ENCODE peak calls at places on chromosome 17, in six cellular contexts. One of them, this sample, is unnamed.

GRCh38 chr17:57579245-57579644 is 165.9 kb downstream of the CCDC182 start:
- DNase-seq in PC-9: no peak
- DNase-seq in cardiac muscle cell: no peak
- DNase-seq in mesendoderm: no peak
- DNase-seq in endodermal cell: peak; percentile 47
- DNase-seq in SJSA1: no peak
- DNase-seq in this sample: no peak

GRCh38 chr17:28663723-28664122 is 1.7 kb downstream of the SUPT6H start:
- DNase-seq in PC-9: no peak
- DNase-seq in cardiac muscle cell: no peak
- DNase-seq in mesendoderm: no peak
- DNase-seq in endodermal cell: no peak
- DNase-seq in SJSA1: no peak
- DNase-seq in this sample: no peak

GRCh38 chr17:6323626-6324356 is 111.1 kb downstream of the AIPL1 start:
- DNase-seq in PC-9: no peak
- DNase-seq in cardiac muscle cell: no peak
- DNase-seq in mesendoderm: peak; percentile 37
- DNase-seq in endodermal cell: peak; percentile 79
- DNase-seq in SJSA1: no peak
- DNase-seq in this sample: no peak

GRCh38 chr17:17546399-17547185 is 44.9 kb downstream of the PEMT start:
- DNase-seq in PC-9: no peak
- DNase-seq in cardiac muscle cell: no peak
- DNase-seq in mesendoderm: no peak
- DNase-seq in endodermal cell: no peak
- DNase-seq in SJSA1: no peak
- DNase-seq in this sample: no peak

GRCh38 chr17:31680126-31680525 is 178.9 kb downstream of the COPRS start:
- DNase-seq in PC-9: no peak
- DNase-seq in cardiac muscle cell: no peak
- DNase-seq in mesendoderm: no peak
- DNase-seq in endodermal cell: peak; percentile 28
- DNase-seq in SJSA1: no peak
- DNase-seq in this sample: no peak

GRCh38 chr17:19298561-19299213 is 61.5 kb downstream of the EPN2 start:
- DNase-seq in PC-9: no peak
- DNase-seq in cardiac muscle cell: no peak
- DNase-seq in mesendoderm: no peak
- DNase-seq in endodermal cell: no peak
- DNase-seq in SJSA1: no peak
- DNase-seq in this sample: peak; percentile 30

GRCh38 chr17:58688521-58688920 is 3.3 kb downstream of the TEX14 start:
- DNase-seq in PC-9: no peak
- DNase-seq in cardiac muscle cell: no peak
- DNase-seq in mesendoderm: no peak
- DNase-seq in endodermal cell: no peak
- DNase-seq in SJSA1: no peak
- DNase-seq in this sample: no peak

GRCh38 chr17:58228679-58229078 is 9.6 kb upstream of the MKS1 start:
- DNase-seq in PC-9: no peak
- DNase-seq in cardiac muscle cell: no peak
- DNase-seq in mesendoderm: peak; percentile 47
- DNase-seq in endodermal cell: peak; percentile 81
- DNase-seq in SJSA1: no peak
- DNase-seq in this sample: no peak

GRCh38 chr17:70119545-70119944 is 44.5 kb downstream of the KCNJ16 start:
- DNase-seq in PC-9: no peak
- DNase-seq in cardiac muscle cell: no peak
- DNase-seq in mesendoderm: no peak
- DNase-seq in endodermal cell: peak; percentile 57
- DNase-seq in SJSA1: no peak
- DNase-seq in this sample: no peak

GRCh38 chr17:4833941-4834501 is 881 bp downstream of the MINK1 start:
- DNase-seq in PC-9: no peak
- DNase-seq in cardiac muscle cell: peak; percentile 53
- DNase-seq in mesendoderm: peak; percentile 37
- DNase-seq in endodermal cell: peak; percentile 71
- DNase-seq in SJSA1: peak; percentile 65
- DNase-seq in this sample: peak; percentile 65
- H3K4me1 ChIP-seq in PC-9: peaks cover 18% of the 10 kb centered on the region
- H3K4me1 ChIP-seq in cardiac muscle cell: peaks cover 20% of the 10 kb centered on the region
- H3K4me1 ChIP-seq in mesendoderm: no peaks in the 10 kb centered on the region
- H3K4me1 ChIP-seq in endodermal cell: peaks cover 16% of the 10 kb centered on the region
- H3K4me1 ChIP-seq in SJSA1: peaks cover 18% of the 10 kb centered on the region
- H3K4me1 ChIP-seq in this sample: peaks cover 18% of the 10 kb centered on the region

GRCh38 chr17:7706631-7707354 is 1.8 kb downstream of the EFNB3 start:
- DNase-seq in PC-9: no peak
- DNase-seq in cardiac muscle cell: no peak
- DNase-seq in mesendoderm: no peak
- DNase-seq in endodermal cell: no peak
- DNase-seq in SJSA1: no peak
- DNase-seq in this sample: no peak

GRCh38 chr17:7705269-7706255 is 560 bp downstream of the EFNB3 start:
- DNase-seq in PC-9: no peak
- DNase-seq in cardiac muscle cell: no peak
- DNase-seq in mesendoderm: no peak
- DNase-seq in endodermal cell: peak; percentile 84
- DNase-seq in SJSA1: no peak
- DNase-seq in this sample: no peak

GRCh38 chr17:7702776-7703175 is 2.2 kb upstream of the EFNB3 start:
- DNase-seq in PC-9: no peak
- DNase-seq in cardiac muscle cell: no peak
- DNase-seq in mesendoderm: no peak
- DNase-seq in endodermal cell: no peak
- DNase-seq in SJSA1: no peak
- DNase-seq in this sample: no peak

GRCh38 chr17:7703584-7704574 is 1.1 kb upstream of the EFNB3 start:
- DNase-seq in PC-9: no peak
- DNase-seq in cardiac muscle cell: peak; percentile 73
- DNase-seq in mesendoderm: peak; percentile 98
- DNase-seq in endodermal cell: peak; percentile 96
- DNase-seq in SJSA1: no peak
- DNase-seq in this sample: peak; percentile 81

DNA sequence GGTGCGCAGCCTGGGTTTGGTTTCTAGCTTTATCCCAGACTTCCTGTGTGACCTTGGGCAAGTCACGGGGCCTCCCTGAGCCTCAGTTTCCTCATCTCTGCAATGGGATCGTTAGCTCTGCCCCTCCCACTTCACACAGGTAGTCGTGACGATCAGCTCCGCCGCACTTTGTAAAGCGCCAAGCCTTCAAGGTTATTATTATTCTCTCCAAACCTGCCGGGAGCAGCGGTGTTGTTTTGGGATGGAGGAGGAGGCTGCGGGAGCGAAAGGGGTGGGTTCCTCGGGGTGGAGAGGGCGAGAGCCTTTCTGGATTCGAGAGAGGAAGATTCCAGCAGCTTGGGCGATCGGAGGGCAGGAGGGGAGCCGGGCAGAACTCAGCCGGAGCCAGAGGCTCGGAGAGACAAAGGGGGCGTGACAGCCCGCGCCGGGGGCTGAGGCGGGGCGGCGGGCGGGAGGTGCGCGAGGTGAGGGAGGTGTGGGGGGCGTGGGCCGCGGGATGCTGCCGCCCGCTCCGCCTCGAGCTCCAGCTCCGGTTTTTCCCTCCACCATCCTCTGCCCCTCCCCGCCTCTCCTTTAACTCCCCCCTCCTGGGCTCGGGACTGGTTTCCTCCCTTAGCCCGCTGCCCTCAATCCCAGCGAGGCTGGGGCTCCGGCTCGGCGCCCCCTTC is at the start of gene EFNB3:
- DNase-seq in PC-9: no peak
- DNase-seq in cardiac muscle cell: peak; percentile 66
- DNase-seq in mesendoderm: peak; percentile 88
- DNase-seq in endodermal cell: peak; percentile 94
- DNase-seq in SJSA1: no peak
- DNase-seq in this sample: no peak
- H3K4me1 ChIP-seq in PC-9: no peaks in the 10 kb centered on the region
- H3K4me1 ChIP-seq in cardiac muscle cell: peaks cover 20% of the 10 kb centered on the region
- H3K4me1 ChIP-seq in mesendoderm: peaks cover 6% of the 10 kb centered on the region
- H3K4me1 ChIP-seq in endodermal cell: peaks cover 6% of the 10 kb centered on the region
- H3K4me1 ChIP-seq in SJSA1: peaks cover 7% of the 10 kb centered on the region
- H3K4me1 ChIP-seq in this sample: peaks cover 4% of the 10 kb centered on the region

GRCh38 chr17:71409712-71410111 is 711.1 kb upstream of the SOX9 start:
- DNase-seq in PC-9: peak; percentile 76
- DNase-seq in cardiac muscle cell: peak; percentile 58
- DNase-seq in mesendoderm: no peak
- DNase-seq in endodermal cell: no peak
- DNase-seq in SJSA1: no peak
- DNase-seq in this sample: no peak
- H3K4me1 ChIP-seq in PC-9: peaks cover 36% of the 10 kb centered on the region
- H3K4me1 ChIP-seq in cardiac muscle cell: no peaks in the 10 kb centered on the region
- H3K4me1 ChIP-seq in mesendoderm: no peaks in the 10 kb centered on the region
- H3K4me1 ChIP-seq in endodermal cell: peaks cover 2% of the 10 kb centered on the region
- H3K4me1 ChIP-seq in SJSA1: peaks cover 25% of the 10 kb centered on the region
- H3K4me1 ChIP-seq in this sample: peaks cover 11% of the 10 kb centered on the region

DNA sequence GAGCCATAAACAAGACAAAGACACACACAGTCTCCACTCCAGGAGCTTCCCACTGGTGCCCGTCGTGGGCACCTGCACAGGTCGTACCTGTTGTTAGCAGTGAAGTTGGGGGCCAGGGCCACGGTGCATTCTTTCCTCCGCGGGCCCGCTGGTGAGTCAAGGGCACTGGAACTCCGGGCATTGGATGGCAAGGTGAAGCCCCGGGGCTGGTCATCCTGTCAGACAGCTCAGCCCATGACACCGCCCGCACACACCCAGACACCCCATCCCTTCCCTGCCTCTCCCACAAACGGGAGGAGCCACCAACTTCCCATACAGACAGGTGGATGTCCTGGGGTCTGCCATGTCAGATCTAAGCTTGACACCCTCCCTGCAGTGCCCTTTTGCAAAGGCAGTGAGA is 16.1 kb downstream of the CEP131 start:
- DNase-seq in PC-9: no peak
- DNase-seq in cardiac muscle cell: no peak
- DNase-seq in mesendoderm: no peak
- DNase-seq in endodermal cell: no peak
- DNase-seq in SJSA1: no peak
- DNase-seq in this sample: no peak
- H3K4me1 ChIP-seq in PC-9: no peaks in the 10 kb centered on the region
- H3K4me1 ChIP-seq in cardiac muscle cell: no peaks in the 10 kb centered on the region
- H3K4me1 ChIP-seq in mesendoderm: no peaks in the 10 kb centered on the region
- H3K4me1 ChIP-seq in endodermal cell: no peaks in the 10 kb centered on the region
- H3K4me1 ChIP-seq in SJSA1: no peaks in the 10 kb centered on the region
- H3K4me1 ChIP-seq in this sample: no peaks in the 10 kb centered on the region

GRCh38 chr17:55433029-55433628 is 11.5 kb upstream of the MMD start:
- DNase-seq in PC-9: peak; percentile 100
- DNase-seq in cardiac muscle cell: no peak
- DNase-seq in mesendoderm: peak; percentile 76
- DNase-seq in endodermal cell: no peak
- DNase-seq in SJSA1: no peak
- DNase-seq in this sample: no peak

GRCh38 chr17:55430531-55431228 is 9.0 kb upstream of the MMD start:
- DNase-seq in PC-9: no peak
- DNase-seq in cardiac muscle cell: no peak
- DNase-seq in mesendoderm: no peak
- DNase-seq in endodermal cell: no peak
- DNase-seq in SJSA1: no peak
- DNase-seq in this sample: no peak

GRCh38 chr17:55434721-55435120 is 13.1 kb upstream of the MMD start:
- DNase-seq in PC-9: no peak
- DNase-seq in cardiac muscle cell: no peak
- DNase-seq in mesendoderm: no peak
- DNase-seq in endodermal cell: no peak
- DNase-seq in SJSA1: no peak
- DNase-seq in this sample: no peak

GRCh38 chr17:55433629-55434422 is 12.2 kb upstream of the MMD start:
- DNase-seq in PC-9: peak; percentile 98
- DNase-seq in cardiac muscle cell: peak; percentile 98
- DNase-seq in mesendoderm: no peak
- DNase-seq in endodermal cell: no peak
- DNase-seq in SJSA1: peak; percentile 70
- DNase-seq in this sample: no peak

GRCh38 chr17:55432358-55433028 is 10.9 kb upstream of the MMD start:
- DNase-seq in PC-9: peak; percentile 71
- DNase-seq in cardiac muscle cell: peak; percentile 61
- DNase-seq in mesendoderm: no peak
- DNase-seq in endodermal cell: no peak
- DNase-seq in SJSA1: no peak
- DNase-seq in this sample: no peak
- H3K4me1 ChIP-seq in PC-9: peaks cover 62% of the 10 kb centered on the region
- H3K4me1 ChIP-seq in cardiac muscle cell: peaks cover 8% of the 10 kb centered on the region
- H3K4me1 ChIP-seq in mesendoderm: peaks cover 2% of the 10 kb centered on the region
- H3K4me1 ChIP-seq in endodermal cell: peaks cover 1% of the 10 kb centered on the region
- H3K4me1 ChIP-seq in SJSA1: peaks cover 27% of the 10 kb centered on the region
- H3K4me1 ChIP-seq in this sample: peaks cover 48% of the 10 kb centered on the region

This sample was measured in Karpas-422.